ENCODE peak calls at places on chromosomes 5 and 9, in ten cellular contexts. A is HCT116, C is transverse colon, J is K562, R is sigmoid colon, D is stomach, V is GM23338, N is breast epithelium, W is SK-N-MC, K is GM12878. Z is an unnamed sample.
A peak's percentile ranks its signal among the peaks of the same experiment; 100 is the strongest.

GRCh38 chr5:123089572-123089970 is 530 bp downstream of the PRDM6 start:
- DNase-seq in A (no peak), C (no peak), J (no peak), R (peak; percentile 79), D (no peak), V (peak; percentile 73), N (no peak), W (no peak), K (no peak), Z (no peak)

GRCh38 chr5:124773291-124774001 is 27.0 kb upstream of the ZNF608 start:
- DNase-seq in A (no peak), C (no peak), J (no peak), R (no peak), D (no peak), V (no peak), N (no peak), W (no peak), K (no peak), Z (no peak)

GRCh38 chr5:78858401-78858800 is 126.7 kb downstream of the ARSB start:
- DNase-seq in A (no peak), C (no peak), J (no peak), R (no peak), D (no peak), V (no peak), N (no peak), W (no peak), K (no peak), Z (no peak)

GRCh38 chr9:130468566-130468965 is 23.8 kb downstream of the ASS1 start:
- DNase-seq in A (no peak), C (no peak), J (no peak), R (no peak), D (no peak), V (no peak), N (no peak), W (no peak), K (no peak), Z (no peak)

GRCh38 chr5:75040973-75041372 is 11.4 kb downstream of the GCNT4 start:
- DNase-seq in A (no peak), C (no peak), J (no peak), R (no peak), D (no peak), V (no peak), N (no peak), W (no peak), K (no peak), Z (no peak)

GRCh38 chr5:180463216-180463900 is 30.8 kb upstream of the CNOT6 start:
- DNase-seq in A (no peak), C (no peak), J (no peak), R (no peak), D (no peak), V (no peak), N (no peak), W (no peak), K (no peak), Z (peak; percentile 54)

GRCh38 chr5:17436345-17436744 is 61.7 kb upstream of the TAF11L2 start:
- DNase-seq in A (no peak), C (no peak), J (no peak), R (no peak), D (no peak), V (no peak), N (no peak), W (no peak), K (no peak), Z (no peak)

GRCh38 chr9:512555-513272 is 298.0 kb downstream of the DOCK8 start:
- DNase-seq in A (no peak), C (no peak), J (no peak), R (no peak), D (no peak), V (no peak), N (no peak), W (no peak), K (no peak), Z (no peak)

GRCh38 chr9:95049761-95050160 is 267.7 kb downstream of the FANCC start:
- DNase-seq in A (no peak), C (no peak), J (peak; percentile 22), R (no peak), D (no peak), V (no peak), N (no peak), W (no peak), K (no peak), Z (no peak)

GRCh38 chr9:95045751-95046150 is 271.8 kb downstream of the FANCC start:
- DNase-seq in A (no peak), C (no peak), J (no peak), R (no peak), D (peak; percentile 60), V (peak; percentile 56), N (no peak), W (no peak), K (no peak), Z (no peak)

GRCh38 chr9:95048225-95049087 is 269.1 kb downstream of the FANCC start:
- DNase-seq in A (no peak), C (peak; percentile 82), J (peak; percentile 97), R (no peak), D (peak; percentile 85), V (peak; percentile 69), N (peak; percentile 61), W (no peak), K (no peak), Z (peak; percentile 92)

GRCh38 chr9:95044731-95045508 is 272.6 kb downstream of the FANCC start:
- DNase-seq in A (no peak), C (peak; percentile 38), J (no peak), R (no peak), D (peak; percentile 77), V (peak; percentile 97), N (no peak), W (no peak), K (no peak), Z (no peak)

DNA sequence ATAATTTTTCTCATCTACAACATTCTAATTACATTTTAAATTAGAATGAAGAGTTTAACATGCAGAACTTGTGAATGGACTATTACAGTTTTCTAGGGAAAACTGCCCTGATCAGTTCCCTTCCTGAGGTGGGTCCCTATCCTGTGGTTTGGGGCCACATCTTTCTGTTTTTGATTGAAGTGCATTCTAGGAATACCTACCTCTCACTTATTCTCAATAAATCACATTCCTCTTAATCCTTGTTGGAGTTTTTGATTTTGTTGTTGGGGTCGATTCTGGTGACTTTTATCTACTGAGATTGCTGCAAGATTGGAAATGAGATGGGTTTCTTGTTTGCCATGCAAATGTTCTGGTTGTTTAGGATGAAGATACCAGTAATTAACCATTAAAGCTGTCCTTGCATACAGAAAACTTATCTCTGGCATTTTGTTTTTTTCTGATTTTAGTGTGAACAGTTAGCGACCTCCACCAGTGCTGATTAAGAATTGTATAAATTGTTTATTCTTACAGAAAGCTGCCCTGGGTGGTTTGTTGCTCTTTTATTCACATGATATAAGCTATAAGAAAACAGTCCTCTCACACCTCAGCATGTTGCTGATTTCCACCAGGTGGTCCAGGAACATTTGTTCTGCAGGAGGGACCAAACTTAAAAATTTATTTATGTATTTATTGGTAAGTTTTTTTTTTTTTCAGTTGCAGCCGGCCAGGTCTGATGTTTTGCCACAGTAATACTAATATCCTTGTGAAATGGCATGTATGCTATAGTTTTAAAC is 269.9 kb downstream of the FANCC start:
- DNase-seq in A (no peak), C (no peak), J (no peak), R (no peak), D (no peak), V (no peak), N (no peak), W (no peak), K (no peak), Z (no peak)
- TF ChIP-seq POLR2AphosphoS5 in A (no peak), C (no peak), J (no peak), R (no peak), D (no peak), V (no peak), N (no peak), W (no peak), K (no peak), Z (no peak)

GRCh38 chr9:14406463-14406862 is 92.5 kb upstream of the NFIB start:
- DNase-seq in A (no peak), C (no peak), J (no peak), R (no peak), D (no peak), V (no peak), N (no peak), W (no peak), K (no peak), Z (no peak)
- H3K27ac ChIP-seq in A (no peak overlapping the region), C (no peak overlapping the region), J (no peak overlapping the region), R (no peak overlapping the region), D (no peak overlapping the region), V (no peak overlapping the region), N (no peak overlapping the region), W (no peak overlapping the region), K (no peak overlapping the region), Z (no peak overlapping the region)

GRCh38 chr9:19184144-19184917 is 46.2 kb upstream of the DENND4C start:
- DNase-seq in A (peak; percentile 59), C (peak; percentile 80), J (peak; percentile 20), R (peak; percentile 95), D (peak; percentile 72), V (peak; percentile 15), N (peak; percentile 86), W (no peak), K (peak; percentile 46), Z (peak; percentile 85)

GRCh38 chr9:19181002-19181401 is 49.5 kb upstream of the DENND4C start:
- DNase-seq in A (no peak), C (peak; percentile 61), J (no peak), R (no peak), D (no peak), V (no peak), N (no peak), W (no peak), K (no peak), Z (no peak)

GRCh38 chr9:19181556-19181955 is 48.9 kb upstream of the DENND4C start:
- DNase-seq in A (no peak), C (no peak), J (no peak), R (no peak), D (no peak), V (no peak), N (no peak), W (no peak), K (no peak), Z (no peak)

GRCh38 chr9:19185191-19185590 is 45.3 kb upstream of the DENND4C start:
- DNase-seq in A (no peak), C (no peak), J (no peak), R (no peak), D (no peak), V (no peak), N (no peak), W (no peak), K (no peak), Z (no peak)

DNA sequence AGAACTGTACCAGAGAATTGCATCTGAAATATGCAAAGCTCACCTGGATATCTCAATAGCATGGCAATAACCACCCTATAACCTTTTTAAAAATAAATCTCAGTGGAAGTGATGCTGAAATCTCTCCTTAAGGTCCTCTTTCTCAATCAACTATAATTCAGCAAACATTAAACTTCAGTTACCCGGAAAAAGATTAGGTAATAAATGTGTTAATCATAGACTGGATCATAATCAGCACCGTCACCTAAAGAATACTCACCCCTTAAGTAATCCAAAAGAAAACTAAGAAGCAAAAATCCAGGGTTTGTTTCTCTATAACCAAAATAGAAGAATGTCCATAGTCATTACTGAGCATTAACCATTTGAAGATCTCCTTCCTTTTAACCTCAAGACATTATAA is 44.3 kb upstream of the DENND4C start:
- DNase-seq in A (no peak), C (no peak), J (no peak), R (no peak), D (no peak), V (no peak), N (no peak), W (no peak), K (no peak), Z (no peak)
- TF ChIP-seq POLR2AphosphoS5 in A (no peak), C (no peak), J (no peak), R (no peak), D (no peak), V (no peak), N (no peak), W (no peak), K (no peak), Z (no peak)

GRCh38 chr5:43637416-43637815 is 34.4 kb downstream of the NNT start:
- DNase-seq in A (no peak), C (no peak), J (no peak), R (no peak), D (no peak), V (no peak), N (no peak), W (no peak), K (no peak), Z (no peak)
- H3K27ac ChIP-seq in A (no peak overlapping the region), C (no peak overlapping the region), J (no peak overlapping the region), R (peak overlapping the region; percentile 57), D (no peak overlapping the region), V (no peak overlapping the region), N (no peak overlapping the region), W (no peak overlapping the region), K (no peak overlapping the region), Z (no peak overlapping the region)